ENCODE peak calls at places on chromosomes 2 and 18, in seven cellular contexts. V, T, M, A, B, H and N are unnamed samples. For H4K20me1, the result is how much of the 10 kb centered on the place peaks cover.

GRCh38 chr2:192473331-192473730 is 278.6 kb upstream of the TMEFF2 start:
- DNase-seq in V (no peak), T (no peak), M (no peak), A (no peak), B (no peak), H (no peak), N (no peak)

GRCh38 chr2:170271340-170271739 is 93.4 kb downstream of the MYO3B start:
- DNase-seq in V (no peak), T (no peak), M (no peak), A (no peak), B (peak), H (no peak), N (no peak)

GRCh38 chr2:233798335-233799086 is 20.4 kb downstream of the MROH2A start:
- DNase-seq in V (no peak), T (no peak), M (no peak), A (no peak), B (no peak), H (no peak), N (no peak)

GRCh38 chr2:165877565-165878550 is 75.7 kb downstream of the TTC21B start:
- DNase-seq in V (no peak), T (peak), M (peak), A (no peak), B (peak), H (no peak), N (no peak)

GRCh38 chr18:7158201-7158600 is 40.6 kb upstream of the LAMA1 start:
- DNase-seq in V (no peak), T (no peak), M (peak), A (no peak), B (peak), H (no peak), N (peak)

GRCh38 chr2:98917031-98917459 is 19.0 kb downstream of the CRACDL start:
- DNase-seq in V (no peak), T (no peak), M (peak), A (peak), B (peak), H (no peak), N (peak)

GRCh38 chr2:72979896-72980295 is 62.6 kb downstream of the EMX1 start:
- DNase-seq in V (no peak), T (no peak), M (no peak), A (no peak), B (no peak), H (no peak), N (no peak)

GRCh38 chr2:23782647-23783046 is 144.3 kb downstream of the ATAD2B start:
- DNase-seq in V (no peak), T (no peak), M (no peak), A (no peak), B (no peak), H (no peak), N (no peak)

GRCh38 chr2:25976884-25977741 is 5.2 kb downstream of the KIF3C start:
- DNase-seq in V (no peak), T (no peak), M (peak), A (no peak), B (peak), H (peak), N (no peak)

GRCh38 chr2:157990173-157990572 is 111.5 kb upstream of the UPP2 start:
- DNase-seq in V (peak), T (no peak), M (no peak), A (no peak), B (no peak), H (peak), N (peak)

GRCh38 chr2:99156901-99157300 is 2.1 kb downstream of the LIPT1 start:
- DNase-seq in V (no peak), T (no peak), M (no peak), A (no peak), B (no peak), H (no peak), N (no peak)

GRCh38 chr2:145845207-145845894 is 1325.4 kb upstream of the ZEB2 start:
- DNase-seq in V (no peak), T (no peak), M (no peak), A (no peak), B (peak), H (no peak), N (no peak)

GRCh38 chr18:69397096-69397495 is 3.6 kb upstream of the DOK6 start:
- DNase-seq in V (peak), T (no peak), M (peak), A (peak), B (peak), H (peak), N (no peak)

GRCh38 chr18:51405683-51406477 is 208.4 kb upstream of the MEX3C start:
- DNase-seq in V (peak), T (no peak), M (no peak), A (no peak), B (no peak), H (no peak), N (no peak)

GRCh38 chr2:176101216-176101845 is 1.7 kb downstream of the HOXD12 start:
- DNase-seq in V (no peak), T (no peak), M (no peak), A (no peak), B (no peak), H (no peak), N (no peak)

GRCh38 chr2:138707424-138708074 is 72.6 kb downstream of the NXPH2 start:
- DNase-seq in V (no peak), T (no peak), M (peak), A (no peak), B (peak), H (no peak), N (no peak)

GRCh38 chr2:203811491-203812221 is 55.9 kb upstream of the CTLA4 start:
- DNase-seq in V (no peak), T (peak), M (peak), A (peak), B (peak), H (no peak), N (peak)

GRCh38 chr2:174699993-174700766 is 64.1 kb downstream of the CHRNA1 start:
- DNase-seq in V (peak), T (peak), M (peak), A (peak), B (peak), H (peak), N (peak)

GRCh38 chr2:56337342-56337741 is 153.6 kb downstream of the CCDC85A start:
- DNase-seq in V (no peak), T (no peak), M (peak), A (no peak), B (no peak), H (no peak), N (peak)

GRCh38 chr2:171057575-171057974 is 103.1 kb downstream of the TLK1 start:
- DNase-seq in V (no peak), T (no peak), M (no peak), A (no peak), B (no peak), H (no peak), N (no peak)

GRCh38 chr2:28348149-28348567 is 44.5 kb upstream of the FOSL2 start:
- DNase-seq in V (no peak), T (no peak), M (no peak), A (no peak), B (no peak), H (no peak), N (no peak)

GRCh38 chr2:180657054-180657453 is 323.4 kb upstream of the UBE2E3 start:
- DNase-seq in V (no peak), T (no peak), M (peak), A (peak), B (peak), H (no peak), N (peak)

GRCh38 chr2:117921520-117921919 is 92.3 kb downstream of the CCDC93 start:
- DNase-seq in V (no peak), T (no peak), M (no peak), A (no peak), B (no peak), H (no peak), N (no peak)

GRCh38 chr18:43312891-43313290 is 35.6 kb upstream of the SYT4 start:
- DNase-seq in V (no peak), T (no peak), M (peak), A (no peak), B (peak), H (no peak), N (no peak)

GRCh38 chr18:9356969-9357368 is 22.4 kb downstream of the TWSG1 start:
- DNase-seq in V (no peak), T (no peak), M (no peak), A (no peak), B (peak), H (no peak), N (no peak)

GRCh38 chr2:235347691-235348090 is 146.2 kb upstream of the AGAP1 start:
- DNase-seq in V (no peak), T (no peak), M (peak), A (peak), B (peak), H (no peak), N (no peak)

GRCh38 chr2:88345842-88346241 is 106.7 kb downstream of the FOXI3 start:
- DNase-seq in V (no peak), T (no peak), M (no peak), A (no peak), B (no peak), H (peak), N (no peak)

GRCh38 chr18:12254137-12254819 is at the start of gene CIDEA:
- DNase-seq in V (peak), T (no peak), M (no peak), A (no peak), B (peak), H (peak), N (peak)

DNA sequence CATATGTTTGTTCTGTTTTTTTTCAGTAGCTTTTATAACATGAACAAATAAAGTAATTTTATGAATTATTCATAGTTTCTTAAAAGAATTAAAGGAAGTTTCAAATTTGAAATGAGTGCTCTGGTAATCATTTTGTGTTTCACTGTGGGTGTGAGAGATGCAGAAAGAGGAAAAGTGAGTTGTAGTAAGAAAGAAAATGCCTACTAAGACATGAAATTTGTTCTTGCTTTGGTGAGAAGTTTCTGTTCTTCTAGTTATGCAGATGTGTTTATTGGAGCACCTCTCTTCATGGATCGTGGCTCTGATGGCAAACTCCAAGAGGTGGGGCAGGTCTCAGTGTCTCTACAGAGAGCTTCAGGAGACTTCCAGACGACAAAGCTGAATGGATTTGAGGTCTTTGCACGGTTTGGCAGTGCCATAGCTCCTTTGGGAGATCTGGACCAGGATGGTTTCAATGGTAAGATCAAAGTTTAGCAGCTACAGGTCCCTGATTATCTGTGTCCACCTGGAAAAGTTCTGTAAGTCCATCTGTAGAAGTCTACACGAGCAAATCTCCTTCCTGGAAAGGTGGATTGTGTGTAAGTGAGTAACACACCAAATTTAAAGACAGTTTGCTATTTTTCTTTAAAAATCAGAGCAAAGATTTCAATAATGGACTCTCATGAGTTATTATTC is 51.4 kb downstream of the ITGAV start:
- DNase-seq in V (no peak), T (no peak), M (no peak), A (no peak), B (no peak), H (no peak), N (no peak)
- TF ChIP-seq EZH2phosphoT487 in V (no peak), T (no peak), M (no peak), A (no peak), B (no peak), H (no peak), N (no peak)

DNA sequence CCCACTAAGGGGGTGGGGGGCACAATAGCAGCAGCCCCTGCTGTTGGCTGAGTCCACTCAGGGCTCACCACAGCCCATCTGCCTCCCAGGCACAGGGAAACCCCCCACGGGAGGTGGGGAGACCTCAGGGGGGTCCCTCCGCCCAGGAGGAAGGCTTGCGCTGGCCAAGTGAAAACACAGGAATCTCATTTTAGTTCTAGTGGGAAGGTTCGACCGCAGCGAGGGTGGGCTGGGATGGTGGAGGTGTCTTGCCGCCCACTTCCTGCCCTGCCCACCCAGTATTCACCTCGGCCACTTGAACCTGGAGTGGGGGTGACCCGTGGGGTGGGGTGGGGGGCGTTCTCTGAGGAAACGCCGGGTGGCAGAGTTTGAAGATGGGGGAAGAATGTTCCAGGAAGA is 6.9 kb upstream of the BOK start:
- DNase-seq in V (no peak), T (no peak), M (no peak), A (no peak), B (no peak), H (no peak), N (no peak)
- H4K20me1 ChIP-seq in V (under half), T (under half), M (under half), A (under half), B (under half), H (under half), N (under half)

GRCh38 chr2:47898089-47898731 is 8.1 kb downstream of the FBXO11 start:
- DNase-seq in V (no peak), T (no peak), M (no peak), A (no peak), B (peak), H (no peak), N (no peak)
- H3K27ac ChIP-seq in V (no peak), T (peak), M (no peak), A (no peak), B (peak), H (no peak), N (no peak)

GRCh38 chr2:130245976-130246375 is 47.7 kb upstream of the TUBA3E start:
- DNase-seq in V (no peak), T (no peak), M (no peak), A (no peak), B (no peak), H (no peak), N (no peak)
- TF ChIP-seq EZH2phosphoT487 in V (no peak), T (no peak), M (no peak), A (no peak), B (no peak), H (no peak), N (no peak)

GRCh38 chr2:71926098-71926466 is 221.6 kb downstream of the CYP26B1 start:
- DNase-seq in V (no peak), T (no peak), M (no peak), A (no peak), B (no peak), H (no peak), N (no peak)
- H4K20me1 ChIP-seq in V (under half), T (under half), M (under half), A (under half), B (under half), H (under half), N (under half)

GRCh38 chr2:219416938-219417337 is 1.2 kb upstream of the DES start:
- DNase-seq in V (no peak), T (no peak), M (no peak), A (no peak), B (no peak), H (no peak), N (no peak)
- H3K27ac ChIP-seq in V (no peak), T (no peak), M (no peak), A (no peak), B (no peak), H (no peak), N (no peak)

GRCh38 chr2:64551851-64552250 is 27.7 kb downstream of the AFTPH start:
- DNase-seq in V (no peak), T (no peak), M (no peak), A (no peak), B (no peak), H (no peak), N (no peak)

GRCh38 chr2:64554117-64554516 is 30.0 kb downstream of the AFTPH start:
- DNase-seq in V (no peak), T (no peak), M (no peak), A (no peak), B (no peak), H (no peak), N (no peak)

GRCh38 chr2:64543006-64543697 is 19.0 kb downstream of the AFTPH start:
- DNase-seq in V (no peak), T (no peak), M (peak), A (no peak), B (peak), H (no peak), N (no peak)

GRCh38 chr2:64550042-64550441 is 25.9 kb downstream of the AFTPH start:
- DNase-seq in V (no peak), T (no peak), M (no peak), A (no peak), B (no peak), H (no peak), N (no peak)

GRCh38 chr2:64548795-64549194 is 24.7 kb downstream of the AFTPH start:
- DNase-seq in V (no peak), T (no peak), M (no peak), A (no peak), B (no peak), H (no peak), N (no peak)
- TF ChIP-seq EZH2phosphoT487 in V (no peak), T (no peak), M (no peak), A (no peak), B (no peak), H (no peak), N (no peak)

GRCh38 chr18:76488190-76488589 is 6.9 kb downstream of the ZNF516 start:
- DNase-seq in V (peak), T (no peak), M (no peak), A (no peak), B (peak), H (no peak), N (no peak)
- H4K20me1 ChIP-seq in V (under half), T (under half), M (under half), A (under half), B (under half), H (half or more), N (half or more)